ENCODE peak calls at places on chromosomes 3 and 15, in nine cellular contexts. One of them, this sample, is unnamed.
A peak's percentile ranks its signal among the peaks of the same experiment; 100 is the strongest.

GRCh38 chr3:16975083-16975482 is 90.3 kb downstream of the PLCL2 start:
- DNase-seq in cardiac fibroblast: no peak
- DNase-seq in CD8-positive, alpha-beta T cell: no peak
- DNase-seq in dorsolateral prefrontal cortex: no peak
- DNase-seq in left ventricle myocardium inferior: no peak
- DNase-seq in AG10803: no peak
- DNase-seq in sigmoid colon: no peak
- DNase-seq in transverse colon: no peak
- DNase-seq in kidney epithelial cell: no peak
- DNase-seq in this sample: no peak

GRCh38 chr3:52317601-52318000 is 1.5 kb downstream of the DNAH1 start:
- DNase-seq in CD8-positive, alpha-beta T cell: peak; percentile 71
- DNase-seq in dorsolateral prefrontal cortex: no peak
- DNase-seq in cardiac fibroblast: peak; percentile 39
- DNase-seq in kidney epithelial cell: no peak
- DNase-seq in AG10803: peak; percentile 13
- DNase-seq in transverse colon: peak; percentile 76
- DNase-seq in left ventricle myocardium inferior: peak; percentile 63
- DNase-seq in sigmoid colon: no peak
- DNase-seq in this sample: no peak

GRCh38 chr15:65979316-65979715 is 110.0 kb downstream of the RAB11A start:
- DNase-seq in dorsolateral prefrontal cortex: no peak
- DNase-seq in sigmoid colon: no peak
- DNase-seq in left ventricle myocardium inferior: no peak
- DNase-seq in kidney epithelial cell: peak; percentile 50
- DNase-seq in AG10803: no peak
- DNase-seq in transverse colon: no peak
- DNase-seq in CD8-positive, alpha-beta T cell: no peak
- DNase-seq in cardiac fibroblast: no peak
- DNase-seq in this sample: no peak

GRCh38 chr3:186824430-186825139 is 17.9 kb upstream of the ADIPOQ start:
- DNase-seq in left ventricle myocardium inferior: no peak
- DNase-seq in dorsolateral prefrontal cortex: peak; percentile 47
- DNase-seq in transverse colon: no peak
- DNase-seq in AG10803: no peak
- DNase-seq in cardiac fibroblast: no peak
- DNase-seq in CD8-positive, alpha-beta T cell: no peak
- DNase-seq in sigmoid colon: no peak
- DNase-seq in kidney epithelial cell: no peak
- DNase-seq in this sample: no peak

GRCh38 chr15:69389426-69389825 is 24.7 kb upstream of the KIF23 start:
- DNase-seq in kidney epithelial cell: no peak
- DNase-seq in sigmoid colon: no peak
- DNase-seq in left ventricle myocardium inferior: no peak
- DNase-seq in cardiac fibroblast: no peak
- DNase-seq in dorsolateral prefrontal cortex: no peak
- DNase-seq in CD8-positive, alpha-beta T cell: no peak
- DNase-seq in AG10803: no peak
- DNase-seq in transverse colon: no peak
- DNase-seq in this sample: no peak

GRCh38 chr3:24180616-24181015 is 235.5 kb downstream of the NR1D2 start:
- DNase-seq in transverse colon: no peak
- DNase-seq in sigmoid colon: no peak
- DNase-seq in kidney epithelial cell: no peak
- DNase-seq in dorsolateral prefrontal cortex: no peak
- DNase-seq in left ventricle myocardium inferior: no peak
- DNase-seq in CD8-positive, alpha-beta T cell: no peak
- DNase-seq in AG10803: no peak
- DNase-seq in cardiac fibroblast: no peak
- DNase-seq in this sample: no peak

GRCh38 chr15:39269821-39270220 is 311.1 kb upstream of the THBS1 start:
- DNase-seq in cardiac fibroblast: no peak
- DNase-seq in transverse colon: no peak
- DNase-seq in AG10803: no peak
- DNase-seq in dorsolateral prefrontal cortex: no peak
- DNase-seq in left ventricle myocardium inferior: no peak
- DNase-seq in kidney epithelial cell: no peak
- DNase-seq in sigmoid colon: no peak
- DNase-seq in CD8-positive, alpha-beta T cell: no peak
- DNase-seq in this sample: no peak

GRCh38 chr3:196422976-196423781 is 9.0 kb downstream of the UBXN7 start:
- DNase-seq in kidney epithelial cell: no peak
- DNase-seq in AG10803: no peak
- DNase-seq in sigmoid colon: peak; percentile 86
- DNase-seq in left ventricle myocardium inferior: peak; percentile 89
- DNase-seq in dorsolateral prefrontal cortex: peak; percentile 53
- DNase-seq in cardiac fibroblast: peak; percentile 40
- DNase-seq in CD8-positive, alpha-beta T cell: no peak
- DNase-seq in transverse colon: peak; percentile 23
- DNase-seq in this sample: no peak

GRCh38 chr15:95365615-95366107 is 964.8 kb upstream of the NR2F2 start:
- DNase-seq in transverse colon: no peak
- DNase-seq in CD8-positive, alpha-beta T cell: no peak
- DNase-seq in dorsolateral prefrontal cortex: no peak
- DNase-seq in left ventricle myocardium inferior: no peak
- DNase-seq in AG10803: no peak
- DNase-seq in kidney epithelial cell: no peak
- DNase-seq in sigmoid colon: no peak
- DNase-seq in cardiac fibroblast: peak; percentile 88
- DNase-seq in this sample: no peak

GRCh38 chr3:53253707-53254106 is 2.1 kb downstream of the TKT start:
- DNase-seq in dorsolateral prefrontal cortex: no peak
- DNase-seq in AG10803: no peak
- DNase-seq in transverse colon: no peak
- DNase-seq in kidney epithelial cell: no peak
- DNase-seq in cardiac fibroblast: no peak
- DNase-seq in left ventricle myocardium inferior: no peak
- DNase-seq in CD8-positive, alpha-beta T cell: no peak
- DNase-seq in sigmoid colon: no peak
- DNase-seq in this sample: no peak

GRCh38 chr3:123749716-123750115 is 134.4 kb downstream of the MYLK start:
- DNase-seq in AG10803: peak; percentile 99
- DNase-seq in sigmoid colon: no peak
- DNase-seq in kidney epithelial cell: peak; percentile 70
- DNase-seq in transverse colon: no peak
- DNase-seq in cardiac fibroblast: peak; percentile 90
- DNase-seq in left ventricle myocardium inferior: no peak
- DNase-seq in CD8-positive, alpha-beta T cell: no peak
- DNase-seq in dorsolateral prefrontal cortex: no peak
- DNase-seq in this sample: peak; percentile 85

GRCh38 chr15:67783303-67783702 is 42.0 kb upstream of the SKOR1 start:
- DNase-seq in CD8-positive, alpha-beta T cell: peak; percentile 50
- DNase-seq in transverse colon: peak; percentile 28
- DNase-seq in cardiac fibroblast: no peak
- DNase-seq in dorsolateral prefrontal cortex: no peak
- DNase-seq in kidney epithelial cell: no peak
- DNase-seq in sigmoid colon: no peak
- DNase-seq in AG10803: no peak
- DNase-seq in left ventricle myocardium inferior: no peak
- DNase-seq in this sample: peak; percentile 37

GRCh38 chr15:25481208-25481862 is 42.5 kb upstream of the UBE3A start:
- DNase-seq in dorsolateral prefrontal cortex: peak; percentile 49
- DNase-seq in transverse colon: peak; percentile 8
- DNase-seq in AG10803: no peak
- DNase-seq in cardiac fibroblast: no peak
- DNase-seq in sigmoid colon: no peak
- DNase-seq in left ventricle myocardium inferior: no peak
- DNase-seq in CD8-positive, alpha-beta T cell: no peak
- DNase-seq in kidney epithelial cell: no peak
- DNase-seq in this sample: no peak

GRCh38 chr3:155516439-155516838 is 223.0 kb upstream of the STRIT1 start:
- DNase-seq in dorsolateral prefrontal cortex: no peak
- DNase-seq in transverse colon: no peak
- DNase-seq in CD8-positive, alpha-beta T cell: no peak
- DNase-seq in AG10803: no peak
- DNase-seq in left ventricle myocardium inferior: no peak
- DNase-seq in cardiac fibroblast: no peak
- DNase-seq in sigmoid colon: no peak
- DNase-seq in kidney epithelial cell: no peak
- DNase-seq in this sample: no peak

GRCh38 chr3:161043343-161044035 is 61.7 kb downstream of the B3GALNT1 start:
- DNase-seq in AG10803: no peak
- DNase-seq in transverse colon: no peak
- DNase-seq in left ventricle myocardium inferior: no peak
- DNase-seq in kidney epithelial cell: no peak
- DNase-seq in sigmoid colon: no peak
- DNase-seq in CD8-positive, alpha-beta T cell: no peak
- DNase-seq in dorsolateral prefrontal cortex: no peak
- DNase-seq in cardiac fibroblast: no peak
- DNase-seq in this sample: no peak

GRCh38 chr3:197889204-197889930 is 60.6 kb upstream of the RPL35A start:
- DNase-seq in dorsolateral prefrontal cortex: no peak
- DNase-seq in AG10803: no peak
- DNase-seq in sigmoid colon: no peak
- DNase-seq in kidney epithelial cell: peak; percentile 18
- DNase-seq in CD8-positive, alpha-beta T cell: no peak
- DNase-seq in transverse colon: no peak
- DNase-seq in left ventricle myocardium inferior: no peak
- DNase-seq in cardiac fibroblast: no peak
- DNase-seq in this sample: no peak

GRCh38 chr15:45720183-45720582 is 85.4 kb downstream of the SQOR start:
- DNase-seq in cardiac fibroblast: no peak
- DNase-seq in left ventricle myocardium inferior: no peak
- DNase-seq in CD8-positive, alpha-beta T cell: no peak
- DNase-seq in dorsolateral prefrontal cortex: no peak
- DNase-seq in sigmoid colon: no peak
- DNase-seq in kidney epithelial cell: no peak
- DNase-seq in AG10803: no peak
- DNase-seq in transverse colon: no peak
- DNase-seq in this sample: no peak

DNA sequence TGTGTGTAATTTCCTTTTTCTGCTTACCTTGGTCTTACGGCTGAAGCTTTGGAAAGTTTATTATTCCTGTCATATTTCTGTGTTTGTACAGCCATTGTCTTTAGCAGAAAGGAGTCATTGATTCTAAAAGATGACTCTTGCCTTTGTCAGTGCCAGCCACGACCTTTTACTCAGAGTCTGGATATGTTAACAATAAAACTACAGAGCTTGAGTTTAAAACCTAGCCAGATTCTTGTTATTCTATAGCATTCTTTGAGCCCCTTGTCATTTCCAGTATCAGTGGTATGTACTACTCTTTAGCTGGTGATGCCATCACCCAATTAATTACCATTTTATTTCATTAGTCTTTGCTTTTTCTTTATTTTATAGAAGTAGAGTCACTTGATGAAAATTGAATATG is 142.4 kb downstream of the TCF12 start:
- DNase-seq in cardiac fibroblast: peak; percentile 38
- DNase-seq in sigmoid colon: no peak
- DNase-seq in dorsolateral prefrontal cortex: no peak
- DNase-seq in left ventricle myocardium inferior: no peak
- DNase-seq in kidney epithelial cell: peak; percentile 71
- DNase-seq in transverse colon: no peak
- DNase-seq in AG10803: peak; percentile 65
- DNase-seq in CD8-positive, alpha-beta T cell: no peak
- DNase-seq in this sample: no peak
- H3K4me3 ChIP-seq in cardiac fibroblast: no peak overlapping the region
- H3K4me3 ChIP-seq in sigmoid colon: no peak overlapping the region
- H3K4me3 ChIP-seq in dorsolateral prefrontal cortex: no peak overlapping the region
- H3K4me3 ChIP-seq in left ventricle myocardium inferior: no peak overlapping the region
- H3K4me3 ChIP-seq in kidney epithelial cell: no peak overlapping the region
- H3K4me3 ChIP-seq in transverse colon: no peak overlapping the region
- H3K4me3 ChIP-seq in AG10803: no peak overlapping the region
- H3K4me3 ChIP-seq in CD8-positive, alpha-beta T cell: no peak overlapping the region
- H3K4me3 ChIP-seq in this sample: no peak overlapping the region

DNA sequence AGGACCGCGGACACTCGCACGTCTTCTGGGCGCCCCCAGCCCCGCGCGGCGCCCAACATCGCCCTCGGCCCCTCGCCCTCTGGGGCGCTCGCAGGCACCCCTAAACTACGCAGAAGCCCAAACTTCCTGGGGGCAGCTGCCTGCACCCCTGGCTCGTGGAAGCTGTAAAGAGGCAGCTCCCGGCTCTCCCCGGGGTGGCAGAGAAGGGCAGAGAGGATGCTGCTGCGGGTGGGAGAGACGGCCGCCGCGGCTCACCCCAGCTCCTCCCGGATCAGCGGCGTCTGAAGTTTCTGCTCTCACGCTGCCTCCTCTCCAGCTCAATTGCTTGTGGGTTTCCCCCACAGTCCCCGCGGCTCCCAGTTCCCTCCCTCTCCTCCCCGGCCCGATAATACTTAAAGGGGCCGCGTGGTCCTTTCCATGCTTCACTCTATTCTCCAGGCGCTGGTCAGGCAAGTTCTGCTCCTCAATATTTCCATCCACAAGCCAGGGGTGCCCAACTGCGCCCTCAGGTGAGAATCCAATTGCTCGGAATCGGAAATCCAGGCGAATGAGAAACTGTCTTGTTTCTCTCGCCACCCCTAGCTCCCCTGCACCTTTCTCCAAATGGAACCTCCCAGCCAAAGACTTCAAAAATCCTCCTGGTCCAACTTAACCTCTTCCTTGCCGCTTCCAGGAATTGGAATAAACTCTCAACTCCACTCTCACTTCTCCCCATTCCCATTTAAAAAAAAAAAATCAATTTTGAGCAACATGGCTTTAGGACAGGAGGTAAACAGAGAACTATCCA is 748.5 kb downstream of the ROBO1 start:
- DNase-seq in sigmoid colon: peak; percentile 93
- DNase-seq in left ventricle myocardium inferior: peak; percentile 77
- DNase-seq in dorsolateral prefrontal cortex: peak; percentile 86
- DNase-seq in cardiac fibroblast: peak; percentile 95
- DNase-seq in kidney epithelial cell: peak; percentile 67
- DNase-seq in CD8-positive, alpha-beta T cell: peak; percentile 11
- DNase-seq in AG10803: peak; percentile 92
- DNase-seq in transverse colon: peak; percentile 54
- DNase-seq in this sample: no peak
- TF ChIP-seq CTCF in sigmoid colon: no peak
- TF ChIP-seq CTCF in left ventricle myocardium inferior: no peak
- TF ChIP-seq CTCF in dorsolateral prefrontal cortex: no peak
- TF ChIP-seq CTCF in cardiac fibroblast: no peak
- TF ChIP-seq CTCF in kidney epithelial cell: no peak
- TF ChIP-seq CTCF in CD8-positive, alpha-beta T cell: no peak
- TF ChIP-seq CTCF in AG10803: no peak
- TF ChIP-seq CTCF in transverse colon: no peak
- TF ChIP-seq CTCF in this sample: peak; percentile 9

GRCh38 chr15:43930079-43930478 is 103.3 kb downstream of the WDR76 start:
- DNase-seq in dorsolateral prefrontal cortex: no peak
- DNase-seq in cardiac fibroblast: peak; percentile 50
- DNase-seq in kidney epithelial cell: no peak
- DNase-seq in left ventricle myocardium inferior: no peak
- DNase-seq in transverse colon: no peak
- DNase-seq in CD8-positive, alpha-beta T cell: no peak
- DNase-seq in sigmoid colon: no peak
- DNase-seq in AG10803: peak; percentile 31
- DNase-seq in this sample: no peak
- H3K4me3 ChIP-seq in dorsolateral prefrontal cortex: no peak overlapping the region
- H3K4me3 ChIP-seq in cardiac fibroblast: no peak overlapping the region
- H3K4me3 ChIP-seq in kidney epithelial cell: no peak overlapping the region
- H3K4me3 ChIP-seq in left ventricle myocardium inferior: no peak overlapping the region
- H3K4me3 ChIP-seq in transverse colon: no peak overlapping the region
- H3K4me3 ChIP-seq in CD8-positive, alpha-beta T cell: no peak overlapping the region
- H3K4me3 ChIP-seq in sigmoid colon: no peak overlapping the region
- H3K4me3 ChIP-seq in AG10803: no peak overlapping the region
- H3K4me3 ChIP-seq in this sample: no peak overlapping the region

DNA sequence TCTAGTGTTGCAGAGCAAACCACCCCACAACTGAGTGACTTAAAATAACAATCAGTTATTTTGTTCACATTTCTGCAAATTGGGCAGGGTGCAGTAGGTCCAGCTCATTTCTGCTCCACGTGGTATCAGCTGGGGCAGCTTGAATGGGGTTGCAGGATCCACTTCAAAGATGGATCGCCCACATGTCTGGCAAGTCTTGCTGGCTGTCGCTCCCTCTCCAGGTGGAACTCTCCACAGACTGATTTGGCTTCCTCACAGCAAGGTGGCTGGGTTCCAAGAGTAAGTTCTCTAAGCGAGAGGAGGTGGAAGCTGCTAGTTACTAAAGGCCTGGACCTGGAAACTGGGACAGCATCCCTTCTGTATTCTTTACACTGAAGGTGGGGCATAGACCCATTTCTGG is 213.3 kb downstream of the SLC9A9 start:
- DNase-seq in transverse colon: peak; percentile 64
- DNase-seq in CD8-positive, alpha-beta T cell: no peak
- DNase-seq in cardiac fibroblast: no peak
- DNase-seq in left ventricle myocardium inferior: no peak
- DNase-seq in AG10803: no peak
- DNase-seq in dorsolateral prefrontal cortex: peak; percentile 45
- DNase-seq in sigmoid colon: no peak
- DNase-seq in kidney epithelial cell: no peak
- DNase-seq in this sample: no peak
- TF ChIP-seq CTCF in transverse colon: no peak
- TF ChIP-seq CTCF in CD8-positive, alpha-beta T cell: no peak
- TF ChIP-seq CTCF in cardiac fibroblast: no peak
- TF ChIP-seq CTCF in left ventricle myocardium inferior: no peak
- TF ChIP-seq CTCF in AG10803: no peak
- TF ChIP-seq CTCF in dorsolateral prefrontal cortex: no peak
- TF ChIP-seq CTCF in sigmoid colon: no peak
- TF ChIP-seq CTCF in kidney epithelial cell: no peak
- TF ChIP-seq CTCF in this sample: no peak

This sample was measured in esophagus muscularis mucosa.